ENCODE peak calls at places on chromosomes 11 and 22, in four cellular contexts. Z, L, R and Q are unnamed samples.

GRCh38 chr22:20155330-20156041 is 4.6 kb upstream of the CCDC188 start:
- DNase-seq in R (peak), L (no peak), Z (no peak), Q (peak)

GRCh38 chr11:118133816-118134215 is 18.8 kb downstream of the SCN4B start:
- DNase-seq in R (no peak), Z (no peak), L (no peak), Q (no peak)

GRCh38 chr11:117187007-117187406 is 8.5 kb downstream of the SIDT2 start:
- DNase-seq in Z (no peak), R (no peak), L (no peak), Q (no peak)

GRCh38 chr11:13280777-13281176 is 3.2 kb downstream of the BMAL1 start:
- DNase-seq in Z (no peak), L (no peak), R (no peak), Q (no peak)

GRCh38 chr11:20131744-20132666 is 28.3 kb downstream of the DBX1 start:
- DNase-seq in R (peak), L (peak), Z (peak), Q (peak)

GRCh38 chr11:131622193-131622592 is 251.8 kb downstream of the NTM start:
- DNase-seq in R (no peak), Z (no peak), L (no peak), Q (no peak)

GRCh38 chr22:21850660-21851059 is 16.8 kb downstream of the MAPK1 start:
- DNase-seq in L (no peak), Z (no peak), R (no peak), Q (no peak)

GRCh38 chr11:67398661-67399563 is 2.7 kb downstream of the PPP1CA start:
- DNase-seq in R (no peak), L (no peak), Z (no peak), Q (no peak)

GRCh38 chr11:12235945-12236743 is 125.8 kb downstream of the MICAL2 start:
- DNase-seq in R (peak), L (no peak), Z (peak), Q (peak)

GRCh38 chr22:50192825-50193204 is 7.1 kb downstream of the TRABD start:
- DNase-seq in L (no peak), R (no peak), Z (no peak), Q (no peak)

GRCh38 chr22:47100019-47100418 is 337.6 kb downstream of the TBC1D22A start:
- DNase-seq in Z (no peak), R (no peak), L (no peak), Q (no peak)

GRCh38 chr11:86068138-86068861 is 584 bp downstream of the PICALM start:
- DNase-seq in L (peak), Z (peak), R (peak), Q (peak)

GRCh38 chr11:69101100-69101791 is 52.5 kb downstream of the TPCN2 start:
- DNase-seq in L (peak), R (peak), Z (peak), Q (peak)

GRCh38 chr22:19795617-19796008 is 35.0 kb downstream of the TBX1 start:
- DNase-seq in Z (no peak), R (no peak), L (no peak), Q (no peak)

GRCh38 chr11:92929168-92930053 is 40.0 kb upstream of the MTNR1B start:
- DNase-seq in L (no peak), Z (no peak), R (no peak), Q (no peak)

GRCh38 chr11:61163714-61164609 is 2.7 kb upstream of the VPS37C start:
- DNase-seq in Z (no peak), R (no peak), L (no peak), Q (peak)

GRCh38 chr11:47035108-47035507 is 98.5 kb downstream of the CSTPP1 start:
- DNase-seq in L (no peak), R (no peak), Z (no peak), Q (no peak)

GRCh38 chr22:27347951-27348350 is 453.6 kb downstream of the MN1 start:
- DNase-seq in L (no peak), R (no peak), Z (no peak), Q (no peak)

GRCh38 chr11:122656631-122657101 is 1.1 kb downstream of the UBASH3B start:
- DNase-seq in Z (peak), R (no peak), L (peak), Q (no peak)

GRCh38 chr22:36343720-36344105 is 44.1 kb downstream of the MYH9 start:
- DNase-seq in R (peak), Z (no peak), L (no peak), Q (no peak)

GRCh38 chr22:31846161-31847115 is 92.6 kb downstream of the DEPDC5 start:
- DNase-seq in Z (peak), R (no peak), L (peak), Q (peak)

GRCh38 chr11:1123970-1124369 is 33.8 kb upstream of the MUC5AC start:
- DNase-seq in Z (no peak), L (no peak), R (no peak), Q (no peak)

GRCh38 chr22:30889996-30890480 is 78.5 kb downstream of the MORC2 start:
- DNase-seq in L (no peak), Z (no peak), R (no peak), Q (no peak)

GRCh38 chr11:68296344-68297051 is 15.9 kb upstream of the LRP5 start:
- DNase-seq in R (no peak), L (no peak), Z (no peak), Q (no peak)

GRCh38 chr11:69233761-69234136 is 60.2 kb upstream of the MYEOV start:
- DNase-seq in Z (no peak), R (no peak), L (no peak), Q (no peak)

GRCh38 chr11:27611390-27611789 is 88.9 kb downstream of the BDNF start:
- DNase-seq in Z (no peak), L (no peak), R (no peak), Q (no peak)

GRCh38 chr11:75334976-75335375 is 16.5 kb downstream of the ARRB1 start:
- DNase-seq in L (peak), R (no peak), Z (no peak), Q (peak)

GRCh38 chr11:63573881-63574855 is 11.0 kb upstream of the PLAAT2 start:
- DNase-seq in R (peak), Z (no peak), L (no peak), Q (peak)

GRCh38 chr11:128708660-128709059 is 14.8 kb downstream of the FLI1 start:
- DNase-seq in L (no peak), Z (no peak), R (no peak), Q (no peak)

GRCh38 chr11:46898396-46899095 is 19.8 kb downstream of the LRP4 start:
- DNase-seq in R (no peak), L (no peak), Z (no peak), Q (no peak)

GRCh38 chr11:129323896-129324522 is 51.6 kb upstream of the BARX2 start:
- DNase-seq in L (no peak), Z (peak), R (peak), Q (no peak)

GRCh38 chr11:1791912-1792311 is 28.2 kb upstream of the CTSD start:
- DNase-seq in Z (no peak), L (no peak), R (no peak), Q (no peak)

DNA sequence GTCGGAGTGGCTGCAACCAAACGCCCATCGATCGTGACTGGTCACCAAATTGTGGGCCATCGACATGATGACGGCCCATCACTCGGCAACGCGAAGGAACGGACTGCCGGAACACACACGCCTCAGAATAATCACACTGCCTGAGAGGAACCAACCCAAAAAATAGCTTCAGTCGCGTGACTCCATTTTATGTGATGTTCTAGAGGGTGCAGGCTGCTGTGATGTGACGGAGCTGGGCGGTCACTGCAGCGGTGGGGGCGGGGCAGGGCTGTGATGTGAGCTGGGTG is 174.6 kb downstream of the CTTN start:
- DNase-seq in R (no peak), L (no peak), Z (no peak), Q (no peak)
- TF ChIP-seq NR3C1 in R (no peak), L (no peak), Z (no peak), Q (no peak)

GRCh38 chr11:110130642-110131238 is 37.5 kb downstream of the ZC3H12C start:
- DNase-seq in Z (no peak), R (no peak), L (peak), Q (no peak)
- TF ChIP-seq NR3C1 in Z (no peak), R (no peak), L (no peak), Q (no peak)

DNA sequence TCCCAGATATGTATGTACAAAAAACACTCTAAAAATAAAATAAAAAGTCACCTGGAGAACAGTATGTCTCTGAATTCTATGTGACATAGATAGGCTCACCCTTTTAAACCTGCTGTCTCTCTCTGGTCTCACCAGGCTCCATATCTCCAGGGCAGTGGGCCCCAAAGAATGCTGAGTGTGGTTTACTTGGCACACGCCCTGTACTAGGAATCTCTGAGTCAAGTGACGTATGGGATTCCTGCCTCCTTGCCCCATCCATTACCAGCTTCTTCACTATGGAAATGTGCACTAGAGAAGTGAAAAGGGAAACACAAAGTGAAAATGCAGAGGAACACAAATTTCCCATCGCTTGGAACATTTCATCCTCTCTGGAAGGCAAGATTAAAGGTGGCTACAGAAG is 722.2 kb upstream of the TENM4 start:
- DNase-seq in R (no peak), Z (no peak), L (no peak), Q (no peak)
- TF ChIP-seq NR3C1 in R (no peak), Z (no peak), L (no peak), Q (no peak)

GRCh38 chr22:44291265-44292006 is 21.3 kb downstream of the SHISAL1 start:
- DNase-seq in Z (no peak), L (no peak), R (no peak), Q (no peak)
- TF ChIP-seq NR3C1 in Z (no peak), L (no peak), R (no peak), Q (no peak)